ENCODE peak calls at places on chromosomes 1 and 21, in seven cellular contexts. L is thyroid gland, M is kidney epithelial cell, O is brain microvascular endothelial cell, V is pancreas, W is astrocyte of the spinal cord, H is type B pancreatic cell. U is an unnamed sample.

GRCh38 chr1:44409019-44409602 is 4.1 kb downstream of the RNF220 start:
- DNase-seq in L (no peak), M (no peak), O (no peak), V (no peak), W (no peak), H (no peak), U (no peak)

GRCh38 chr1:91803847-91804545 is 82.0 kb downstream of the TGFBR3 start:
- DNase-seq in L (no peak), M (no peak), O (no peak), V (no peak), W (no peak), H (no peak), U (peak)

GRCh38 chr1:26459573-26460031 is 12.6 kb upstream of the HMGN2 start:
- DNase-seq in L (no peak), M (no peak), O (no peak), V (no peak), W (no peak), H (no peak), U (no peak)

GRCh38 chr1:192010406-192010805 is 147.9 kb upstream of the RGS18 start:
- DNase-seq in L (no peak), M (no peak), O (no peak), V (no peak), W (peak), H (no peak), U (no peak)

GRCh38 chr1:7278045-7278444 is 492.8 kb downstream of the CAMTA1 start:
- DNase-seq in L (no peak), M (no peak), O (no peak), V (no peak), W (no peak), H (peak), U (no peak)

GRCh38 chr1:183435497-183435896 is 17.3 kb upstream of the NMNAT2 start:
- DNase-seq in L (no peak), M (no peak), O (no peak), V (no peak), W (no peak), H (no peak), U (no peak)

GRCh38 chr1:31335007-31335406 is 37.9 kb downstream of the FABP3 start:
- DNase-seq in L (no peak), M (no peak), O (peak), V (no peak), W (peak), H (no peak), U (no peak)

GRCh38 chr21:46492851-46493250 is 34.2 kb downstream of the DIP2A start:
- DNase-seq in L (no peak), M (no peak), O (no peak), V (no peak), W (no peak), H (no peak), U (no peak)

GRCh38 chr1:156444407-156445001 is 56.1 kb downstream of the MEF2D start:
- DNase-seq in L (no peak), M (no peak), O (peak), V (no peak), W (no peak), H (no peak), U (peak)

GRCh38 chr1:67732750-67733151 is 47.8 kb downstream of the GADD45A start:
- DNase-seq in L (no peak), M (no peak), O (peak), V (no peak), W (peak), H (no peak), U (no peak)

GRCh38 chr21:43797415-43797814 is 8.0 kb downstream of the RRP1 start:
- DNase-seq in L (no peak), M (no peak), O (no peak), V (peak), W (no peak), H (no peak), U (no peak)

GRCh38 chr1:247371801-247372259 is 40.2 kb upstream of the ZNF496 start:
- DNase-seq in L (no peak), M (no peak), O (no peak), V (no peak), W (no peak), H (no peak), U (no peak)

GRCh38 chr1:173297798-173298391 is 90.8 kb upstream of the TNFSF4 start:
- DNase-seq in L (no peak), M (no peak), O (no peak), V (no peak), W (peak), H (no peak), U (peak)

GRCh38 chr1:45244660-45245059 is 38.3 kb upstream of the ZSWIM5 start:
- DNase-seq in L (no peak), M (no peak), O (no peak), V (no peak), W (no peak), H (no peak), U (no peak)

GRCh38 chr1:150696151-150696550 is 803 bp downstream of the GOLPH3L start:
- DNase-seq in L (no peak), M (no peak), O (no peak), V (no peak), W (no peak), H (no peak), U (no peak)

GRCh38 chr1:150696590-150696989 is 364 bp downstream of the GOLPH3L start:
- DNase-seq in L (no peak), M (no peak), O (no peak), V (no peak), W (no peak), H (no peak), U (no peak)

GRCh38 chr1:150692720-150693119 is 4.2 kb downstream of the GOLPH3L start:
- DNase-seq in L (no peak), M (no peak), O (no peak), V (no peak), W (no peak), H (no peak), U (no peak)

GRCh38 chr1:150695561-150695960 is 1.4 kb downstream of the GOLPH3L start:
- DNase-seq in L (no peak), M (no peak), O (no peak), V (no peak), W (no peak), H (no peak), U (no peak)

GRCh38 chr1:150696995-150697927 is at the start of gene GOLPH3L:
- DNase-seq in L (peak), M (peak), O (peak), V (peak), W (peak), H (peak), U (peak)
- TF ChIP-seq CTCF in L (peak), M (no peak), O (peak), V (no peak), W (peak), H (no peak), U (no peak)

GRCh38 chr1:20469406-20470076 is 16.5 kb downstream of the CAMK2N1 start:
- DNase-seq in L (no peak), M (no peak), O (no peak), V (no peak), W (no peak), H (no peak), U (no peak)
- TF ChIP-seq CTCF in L (no peak), M (no peak), O (peak), V (no peak), W (no peak), H (no peak), U (no peak)

GRCh38 chr1:160251687-160252526 is 10.4 kb downstream of the DCAF8 start:
- DNase-seq in L (peak), M (no peak), O (peak), V (no peak), W (peak), H (no peak), U (peak)
- TF ChIP-seq CTCF in L (peak), M (peak), O (peak), V (peak), W (peak), H (peak), U (peak)

DNA sequence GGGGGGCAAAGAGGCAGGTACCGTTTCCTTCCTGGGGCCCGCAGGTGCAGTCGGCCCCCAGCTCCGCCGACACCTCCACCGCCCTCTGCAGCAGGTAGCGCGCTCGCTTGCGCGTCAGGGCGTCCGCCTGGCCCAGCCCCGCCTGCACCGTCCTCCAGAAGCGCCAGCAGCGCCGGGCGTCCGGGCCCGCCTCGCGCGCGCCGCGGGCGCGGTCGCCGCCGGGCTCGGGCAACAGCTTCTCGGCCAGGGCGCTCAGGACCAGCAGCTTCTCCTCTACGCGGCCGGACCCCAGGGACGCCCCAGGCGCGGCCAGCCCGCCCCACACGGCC is 863 bp downstream of the TARBP1 start:
- DNase-seq in L (peak), M (no peak), O (no peak), V (peak), W (peak), H (peak), U (peak)
- TF ChIP-seq CTCF in L (no peak), M (no peak), O (no peak), V (no peak), W (no peak), H (no peak), U (no peak)

GRCh38 chr1:46535063-46535462 is 16.4 kb downstream of the KNCN start:
- DNase-seq in L (peak), M (no peak), O (no peak), V (peak), W (no peak), H (no peak), U (peak)
- TF ChIP-seq CTCF in L (peak), M (peak), O (peak), V (no peak), W (peak), H (peak), U (no peak)

DNA sequence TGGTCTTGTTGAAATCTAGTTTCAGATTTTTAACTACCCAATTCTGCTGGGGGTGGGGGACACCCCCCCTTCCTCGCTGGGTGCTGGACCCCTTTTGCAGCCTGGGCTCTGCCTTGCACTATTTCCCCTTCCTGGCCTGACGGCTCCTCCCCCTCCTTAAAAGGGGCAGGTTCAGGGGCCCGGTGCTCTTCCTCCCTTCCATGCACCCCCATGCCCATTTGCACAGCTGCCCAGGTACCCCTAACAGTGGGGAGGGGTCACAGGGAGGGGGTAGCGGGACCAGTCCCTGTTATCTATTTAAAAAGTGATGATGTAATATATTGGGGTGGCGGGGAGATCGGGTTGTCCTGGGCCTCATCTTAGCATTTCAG is 15.3 kb downstream of the ZBTB7B start:
- DNase-seq in L (no peak), M (no peak), O (no peak), V (no peak), W (no peak), H (no peak), U (peak)
- TF ChIP-seq CTCF in L (no peak), M (no peak), O (no peak), V (no peak), W (no peak), H (no peak), U (no peak)